ENCODE peak calls at places on chromosomes 4 and X, in five cellular contexts. F is HCT116, C is K562, N is HepG2, S is GM12878. W is an unnamed sample.

GRCh38 chr4:108055787-108056186 is 66.1 kb downstream of the HADH start:
- DNase-seq in S (no peak), F (no peak), C (no peak), N (no peak), W (no peak)

GRCh38 chrX:46203115-46203514 is 342.1 kb downstream of the ZNF674 start:
- DNase-seq in S (no peak), F (no peak), N (no peak), C (no peak), W (no peak)

GRCh38 chrX:103343105-103343504 is 13.1 kb downstream of the TCEAL7 start:
- DNase-seq in F (peak; percentile 16), C (peak; percentile 16), N (no peak), S (no peak), W (no peak)

GRCh38 chrX:153871946-153872878 is 13.8 kb downstream of the L1CAM start:
- DNase-seq in S (no peak), F (no peak), N (no peak), C (no peak), W (no peak)

GRCh38 chr4:94828882-94829281 is 71.1 kb downstream of the BMPR1B start:
- DNase-seq in S (no peak), F (no peak), N (no peak), C (no peak), W (no peak)

GRCh38 chrX:106696502-106696901 is 30.0 kb upstream of the RNF128 start:
- DNase-seq in S (no peak), C (no peak), N (peak; percentile 2), F (no peak), W (no peak)

GRCh38 chrX:22800360-22800759 is 199.4 kb upstream of the DDX53 start:
- DNase-seq in C (no peak), S (no peak), N (no peak), F (no peak), W (no peak)

GRCh38 chrX:15903186-15903681 is 48.6 kb upstream of the AP1S2 start:
- DNase-seq in N (no peak), C (no peak), S (peak; percentile 84), F (no peak), W (no peak)

GRCh38 chr4:16616981-16617380 is 281.5 kb downstream of the LDB2 start:
- DNase-seq in S (no peak), N (no peak), F (no peak), C (no peak), W (no peak)

GRCh38 chr4:115272185-115272584 is 158.8 kb upstream of the NDST4 start:
- DNase-seq in N (no peak), S (no peak), C (no peak), F (no peak), W (no peak)

GRCh38 chr4:786074-786741 is 39.7 kb downstream of the CPLX1 start:
- DNase-seq in S (no peak), C (no peak), N (no peak), F (no peak), W (no peak)
- TF ChIP-seq EZH2 in S (no peak), C (no peak), N (no peak), F (no peak), W (peak; percentile 74)

GRCh38 chr4:55178226-55179005 is 53.0 kb upstream of the KDR start:
- DNase-seq in C (no peak), S (no peak), F (no peak), N (no peak), W (no peak)
- TF ChIP-seq JUND in C (no peak), S (no peak), F (no peak), N (no peak), W (no peak)

DNA sequence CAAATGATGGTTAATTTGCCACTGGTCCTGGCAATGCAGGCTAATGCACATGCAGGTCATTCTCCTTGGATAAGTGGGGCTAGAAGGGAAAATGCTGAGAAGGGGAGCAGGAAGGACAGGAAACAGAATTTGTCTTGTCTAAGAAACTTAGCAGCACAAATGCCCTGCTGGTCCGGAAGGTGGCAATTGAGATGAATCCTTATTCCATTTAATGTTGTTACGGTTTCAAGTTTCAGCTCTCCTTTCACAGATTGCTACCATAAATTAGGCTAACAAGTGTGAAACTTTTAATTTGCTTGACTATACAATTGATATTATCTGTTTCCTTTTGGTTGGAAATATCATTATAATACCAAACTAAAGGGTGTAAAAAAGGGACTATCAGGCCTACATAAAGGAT is 248.2 kb downstream of the RPA4 start:
- DNase-seq in C (no peak), N (no peak), S (no peak), F (no peak), W (no peak)
- TF ChIP-seq EZH2 in C (no peak), N (no peak), S (no peak), F (no peak), W (no peak)

GRCh38 chr4:147110968-147111367 is 165.3 kb upstream of the TTC29 start:
- DNase-seq in F (no peak), N (no peak), C (no peak), S (no peak), W (no peak)
- TF ChIP-seq JUND in F (no peak), N (no peak), C (no peak), S (no peak), W (no peak)